ENCODE peak calls at places on chromosomes 4 and X, in seven cellular contexts. One of them, this sample, is unnamed.

GRCh38 chr4:141304346-141304745 is 83.7 kb downstream of the ZNF330 start:
- DNase-seq in GM23338: no peak
- DNase-seq in neuronal stem cell: no peak
- DNase-seq in MM.1S: no peak
- DNase-seq in mammary epithelial cell: no peak
- DNase-seq in HCT116: no peak
- DNase-seq in A549: no peak
- DNase-seq in this sample: no peak

GRCh38 chr4:123921339-123921738 is 524.7 kb downstream of the SPRY1 start:
- DNase-seq in GM23338: no peak
- DNase-seq in neuronal stem cell: no peak
- DNase-seq in MM.1S: no peak
- DNase-seq in mammary epithelial cell: no peak
- DNase-seq in HCT116: no peak
- DNase-seq in A549: no peak
- DNase-seq in this sample: no peak

GRCh38 chrX:45011131-45011530 is 138.1 kb downstream of the KDM6A start:
- DNase-seq in GM23338: no peak
- DNase-seq in neuronal stem cell: no peak
- DNase-seq in MM.1S: no peak
- DNase-seq in mammary epithelial cell: peak
- DNase-seq in HCT116: no peak
- DNase-seq in A549: peak
- DNase-seq in this sample: no peak

GRCh38 chr4:98641906-98642668 is 16.3 kb downstream of the TSPAN5 start:
- DNase-seq in GM23338: no peak
- DNase-seq in neuronal stem cell: no peak
- DNase-seq in MM.1S: no peak
- DNase-seq in mammary epithelial cell: no peak
- DNase-seq in HCT116: no peak
- DNase-seq in A549: no peak
- DNase-seq in this sample: no peak

GRCh38 chr4:159003420-159004253 is 99.2 kb upstream of the RAPGEF2 start:
- DNase-seq in GM23338: no peak
- DNase-seq in neuronal stem cell: no peak
- DNase-seq in MM.1S: no peak
- DNase-seq in mammary epithelial cell: peak
- DNase-seq in HCT116: no peak
- DNase-seq in A549: no peak
- DNase-seq in this sample: no peak

GRCh38 chrX:150038356-150038755 is 100.1 kb upstream of the EOLA2 start:
- DNase-seq in GM23338: no peak
- DNase-seq in neuronal stem cell: no peak
- DNase-seq in MM.1S: no peak
- DNase-seq in mammary epithelial cell: no peak
- DNase-seq in HCT116: no peak
- DNase-seq in A549: no peak
- DNase-seq in this sample: no peak

GRCh38 chr4:105461221-105462041 is 12.4 kb downstream of the PPA2 start:
- DNase-seq in GM23338: no peak
- DNase-seq in neuronal stem cell: no peak
- DNase-seq in MM.1S: peak
- DNase-seq in mammary epithelial cell: peak
- DNase-seq in HCT116: no peak
- DNase-seq in A549: no peak
- DNase-seq in this sample: no peak

GRCh38 chr4:87911252-87911774 is 64.2 kb upstream of the SPP1 start:
- DNase-seq in GM23338: no peak
- DNase-seq in neuronal stem cell: no peak
- DNase-seq in MM.1S: peak
- DNase-seq in mammary epithelial cell: no peak
- DNase-seq in HCT116: no peak
- DNase-seq in A549: no peak
- DNase-seq in this sample: no peak

GRCh38 chr4:4659871-4660651 is 118.2 kb upstream of the STX18 start:
- DNase-seq in GM23338: no peak
- DNase-seq in neuronal stem cell: no peak
- DNase-seq in MM.1S: no peak
- DNase-seq in mammary epithelial cell: peak
- DNase-seq in HCT116: peak
- DNase-seq in A549: peak
- DNase-seq in this sample: no peak

GRCh38 chr4:189835505-189835904 is 105.2 kb upstream of the FRG1 start:
- DNase-seq in GM23338: no peak
- DNase-seq in neuronal stem cell: no peak
- DNase-seq in MM.1S: no peak
- DNase-seq in mammary epithelial cell: no peak
- DNase-seq in HCT116: no peak
- DNase-seq in A549: no peak
- DNase-seq in this sample: no peak

GRCh38 chr4:138405934-138406567 is 163.9 kb upstream of the SLC7A11 start:
- DNase-seq in GM23338: no peak
- DNase-seq in neuronal stem cell: no peak
- DNase-seq in MM.1S: no peak
- DNase-seq in mammary epithelial cell: peak
- DNase-seq in HCT116: no peak
- DNase-seq in A549: no peak
- DNase-seq in this sample: no peak

GRCh38 chr4:119170195-119170594 is 34.6 kb downstream of the MYOZ2 start:
- DNase-seq in GM23338: no peak
- DNase-seq in neuronal stem cell: no peak
- DNase-seq in MM.1S: no peak
- DNase-seq in mammary epithelial cell: no peak
- DNase-seq in HCT116: no peak
- DNase-seq in A549: no peak
- DNase-seq in this sample: no peak

DNA sequence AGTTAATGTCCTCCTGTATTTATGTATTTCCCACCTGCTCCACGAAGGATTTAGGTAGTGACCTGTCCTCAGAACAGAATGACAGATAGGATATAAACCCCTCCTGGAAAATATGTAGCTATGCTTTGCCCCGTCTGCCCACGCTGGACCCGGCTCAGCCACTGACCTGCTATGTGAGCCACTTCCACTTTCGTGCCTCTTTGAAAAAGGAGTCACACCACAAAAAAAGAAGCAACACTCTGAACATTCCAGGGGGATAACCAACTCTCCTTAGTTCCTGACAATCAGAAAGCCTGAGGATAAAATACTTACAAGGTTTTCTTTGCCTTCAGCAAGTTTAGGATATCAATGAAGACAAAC is 11.1 kb downstream of the ACSL1 start:
- DNase-seq in GM23338: no peak
- DNase-seq in neuronal stem cell: no peak
- DNase-seq in MM.1S: no peak
- DNase-seq in mammary epithelial cell: no peak
- DNase-seq in HCT116: no peak
- DNase-seq in A549: no peak
- DNase-seq in this sample: no peak
- H3K4me2 ChIP-seq in GM23338: no peak
- H3K4me2 ChIP-seq in neuronal stem cell: no peak
- H3K4me2 ChIP-seq in MM.1S: peak
- H3K4me2 ChIP-seq in mammary epithelial cell: peak
- H3K4me2 ChIP-seq in HCT116: peak
- H3K4me2 ChIP-seq in A549: peak
- H3K4me2 ChIP-seq in this sample: no peak

DNA sequence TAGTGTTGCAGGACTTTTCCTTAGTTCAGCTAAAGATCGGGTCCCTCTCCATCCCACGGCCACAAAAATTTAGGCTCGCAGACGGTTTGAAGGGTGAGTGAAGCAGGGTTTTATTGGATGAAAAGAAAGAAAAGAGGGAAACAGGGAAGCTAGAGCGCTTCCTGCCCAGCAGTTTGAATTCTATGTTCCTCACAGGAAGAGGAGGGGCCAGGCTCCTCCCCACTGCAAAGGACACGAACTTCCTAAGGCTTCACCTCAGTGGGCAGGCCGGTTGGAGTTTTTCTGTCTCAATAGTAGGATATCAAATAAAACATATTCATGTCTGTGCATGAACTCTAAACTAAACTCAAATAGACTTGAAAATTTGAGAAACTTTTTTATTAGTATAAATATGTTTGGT is 27.4 kb downstream of the DAPP1 start:
- DNase-seq in GM23338: no peak
- DNase-seq in neuronal stem cell: no peak
- DNase-seq in MM.1S: no peak
- DNase-seq in mammary epithelial cell: no peak
- DNase-seq in HCT116: no peak
- DNase-seq in A549: no peak
- DNase-seq in this sample: no peak
- H3K4me2 ChIP-seq in GM23338: no peak
- H3K4me2 ChIP-seq in neuronal stem cell: no peak
- H3K4me2 ChIP-seq in MM.1S: no peak
- H3K4me2 ChIP-seq in mammary epithelial cell: no peak
- H3K4me2 ChIP-seq in HCT116: no peak
- H3K4me2 ChIP-seq in A549: no peak
- H3K4me2 ChIP-seq in this sample: no peak

GRCh38 chrX:12871181-12871580 is 4.3 kb downstream of the TLR7 start:
- DNase-seq in GM23338: no peak
- DNase-seq in neuronal stem cell: no peak
- DNase-seq in MM.1S: no peak
- DNase-seq in mammary epithelial cell: no peak
- DNase-seq in HCT116: no peak
- DNase-seq in A549: no peak
- DNase-seq in this sample: no peak
- H3K4me2 ChIP-seq in GM23338: no peak
- H3K4me2 ChIP-seq in neuronal stem cell: no peak
- H3K4me2 ChIP-seq in MM.1S: no peak
- H3K4me2 ChIP-seq in mammary epithelial cell: no peak
- H3K4me2 ChIP-seq in HCT116: no peak
- H3K4me2 ChIP-seq in A549: no peak
- H3K4me2 ChIP-seq in this sample: no peak

DNA sequence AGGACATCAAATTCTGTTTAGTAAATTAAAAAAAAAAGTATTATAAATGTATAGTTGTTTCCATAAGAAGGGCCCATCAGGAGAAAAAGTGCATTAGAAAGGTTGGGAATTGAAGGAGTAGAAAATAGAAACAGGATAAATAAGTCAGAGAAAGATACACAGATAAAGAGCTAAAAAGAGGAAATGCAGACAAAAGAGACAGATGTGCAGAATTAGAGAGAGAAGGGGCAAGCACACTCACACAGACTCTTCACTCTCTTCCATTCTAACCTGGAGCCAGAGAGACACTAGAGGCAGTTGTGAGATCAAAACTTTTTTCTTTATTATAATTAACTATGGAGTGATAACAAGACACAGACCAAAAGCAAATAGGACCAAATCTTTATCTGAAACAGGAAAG is 134.1 kb downstream of the CEP135 start:
- DNase-seq in GM23338: no peak
- DNase-seq in neuronal stem cell: no peak
- DNase-seq in MM.1S: no peak
- DNase-seq in mammary epithelial cell: no peak
- DNase-seq in HCT116: no peak
- DNase-seq in A549: no peak
- DNase-seq in this sample: no peak
- H3K4me2 ChIP-seq in GM23338: no peak
- H3K4me2 ChIP-seq in neuronal stem cell: no peak
- H3K4me2 ChIP-seq in MM.1S: no peak
- H3K4me2 ChIP-seq in mammary epithelial cell: no peak
- H3K4me2 ChIP-seq in HCT116: no peak
- H3K4me2 ChIP-seq in A549: no peak
- H3K4me2 ChIP-seq in this sample: no peak

GRCh38 chr4:578451-579443 is 2.7 kb upstream of the TMEM271 start:
- DNase-seq in GM23338: peak
- DNase-seq in neuronal stem cell: no peak
- DNase-seq in MM.1S: no peak
- DNase-seq in mammary epithelial cell: no peak
- DNase-seq in HCT116: no peak
- DNase-seq in A549: no peak
- DNase-seq in this sample: no peak

GRCh38 chr4:576245-576821 is at the start of gene TMEM271:
- DNase-seq in GM23338: peak
- DNase-seq in neuronal stem cell: no peak
- DNase-seq in MM.1S: no peak
- DNase-seq in mammary epithelial cell: no peak
- DNase-seq in HCT116: no peak
- DNase-seq in A549: no peak
- DNase-seq in this sample: peak

GRCh38 chr4:576991-577498 is 950 bp upstream of the TMEM271 start:
- DNase-seq in GM23338: peak
- DNase-seq in neuronal stem cell: no peak
- DNase-seq in MM.1S: no peak
- DNase-seq in mammary epithelial cell: no peak
- DNase-seq in HCT116: no peak
- DNase-seq in A549: no peak
- DNase-seq in this sample: peak

GRCh38 chr4:579543-580175 is 3.6 kb upstream of the TMEM271 start:
- DNase-seq in GM23338: peak
- DNase-seq in neuronal stem cell: no peak
- DNase-seq in MM.1S: no peak
- DNase-seq in mammary epithelial cell: no peak
- DNase-seq in HCT116: no peak
- DNase-seq in A549: no peak
- DNase-seq in this sample: no peak

GRCh38 chr4:577499-578450 is 1.7 kb upstream of the TMEM271 start:
- DNase-seq in GM23338: peak
- DNase-seq in neuronal stem cell: peak
- DNase-seq in MM.1S: no peak
- DNase-seq in mammary epithelial cell: peak
- DNase-seq in HCT116: no peak
- DNase-seq in A549: no peak
- DNase-seq in this sample: peak
- H3K4me2 ChIP-seq in GM23338: peak
- H3K4me2 ChIP-seq in neuronal stem cell: peak
- H3K4me2 ChIP-seq in MM.1S: no peak
- H3K4me2 ChIP-seq in mammary epithelial cell: peak
- H3K4me2 ChIP-seq in HCT116: no peak
- H3K4me2 ChIP-seq in A549: no peak
- H3K4me2 ChIP-seq in this sample: peak

DNA sequence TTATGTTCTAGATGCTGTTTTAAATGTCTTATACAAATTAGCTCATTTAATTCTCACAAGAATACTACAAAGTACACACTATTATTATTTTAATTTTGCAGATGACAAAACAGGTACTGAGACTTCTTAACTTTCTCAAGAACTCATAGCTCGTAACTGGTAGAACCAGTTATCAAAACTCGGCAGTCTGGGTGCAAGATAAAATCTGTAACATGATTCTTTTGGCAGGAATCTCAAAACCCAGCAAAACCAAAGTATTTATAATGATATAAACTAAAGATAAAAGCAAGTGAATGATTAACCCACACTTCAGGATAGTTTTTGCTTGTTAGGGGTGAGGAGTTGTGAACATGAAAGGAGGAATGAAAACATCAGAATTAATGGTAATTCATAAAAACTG is 27.6 kb downstream of the CLNK start:
- DNase-seq in GM23338: no peak
- DNase-seq in neuronal stem cell: no peak
- DNase-seq in MM.1S: no peak
- DNase-seq in mammary epithelial cell: peak
- DNase-seq in HCT116: peak
- DNase-seq in A549: no peak
- DNase-seq in this sample: no peak
- H3K4me2 ChIP-seq in GM23338: peak
- H3K4me2 ChIP-seq in neuronal stem cell: no peak
- H3K4me2 ChIP-seq in MM.1S: peak
- H3K4me2 ChIP-seq in mammary epithelial cell: peak
- H3K4me2 ChIP-seq in HCT116: peak
- H3K4me2 ChIP-seq in A549: no peak
- H3K4me2 ChIP-seq in this sample: no peak

This sample was measured in neural progenitor cell.